ENCODE peak calls at places on chromosomes 13 and 19, in seven cellular contexts. E is mesothelial cell of epicardium, F is lower lobe of right lung, B is endothelial cell of umbilical vein, H is adrenal gland, A is BJ, S is cardiac fibroblast. J is an unnamed sample.

GRCh38 chr13:111664060-111664459 is 343.6 kb downstream of the TEX29 start:
- DNase-seq in E (no peak), F (no peak), B (no peak), H (no peak), A (no peak), S (no peak), J (no peak)

GRCh38 chr19:44740351-44740824 is 8.1 kb upstream of the BCL3 start:
- DNase-seq in E (no peak), F (no peak), B (no peak), H (no peak), A (no peak), S (no peak), J (no peak)

GRCh38 chr13:27038323-27038722 is 133.3 kb downstream of the USP12 start:
- DNase-seq in E (no peak), F (no peak), B (peak), H (peak), A (no peak), S (peak), J (no peak)

GRCh38 chr19:10601999-10602329 is 14.9 kb upstream of the AP1M2 start:
- DNase-seq in E (no peak), F (no peak), B (no peak), H (no peak), A (no peak), S (no peak), J (no peak)

GRCh38 chr19:51019544-51019925 is at the start of gene KLK10:
- DNase-seq in E (no peak), F (no peak), B (no peak), H (no peak), A (no peak), S (no peak), J (no peak)

GRCh38 chr19:16673226-16673625 is 12.3 kb downstream of the TMEM38A start:
- DNase-seq in E (no peak), F (no peak), B (no peak), H (no peak), A (no peak), S (no peak), J (no peak)

GRCh38 chr19:45508931-45509691 is 1.8 kb downstream of the VASP start:
- DNase-seq in E (no peak), F (peak), B (peak), H (peak), A (no peak), S (peak), J (no peak)

GRCh38 chr19:49118565-49119410 is at the start of gene C19orf73:
- DNase-seq in E (peak), F (peak), B (peak), H (peak), A (no peak), S (peak), J (peak)

GRCh38 chr19:5695649-5696195 is 5.6 kb downstream of the RPL36 start:
- DNase-seq in E (no peak), F (no peak), B (no peak), H (no peak), A (no peak), S (no peak), J (no peak)

GRCh38 chr19:49497047-49497789 is 984 bp downstream of the RPS11 start:
- DNase-seq in E (no peak), F (peak), B (peak), H (peak), A (no peak), S (peak), J (no peak)

GRCh38 chr13:108214511-108215383 is 589 bp downstream of the LIG4 start:
- DNase-seq in E (peak), F (peak), B (no peak), H (peak), A (no peak), S (peak), J (no peak)

GRCh38 chr13:111249637-111250360 is 70.6 kb upstream of the TEX29 start:
- DNase-seq in E (no peak), F (no peak), B (no peak), H (peak), A (no peak), S (no peak), J (no peak)

GRCh38 chr13:34730966-34731365 is 211.1 kb upstream of the NBEA start:
- DNase-seq in E (no peak), F (no peak), B (no peak), H (no peak), A (no peak), S (no peak), J (no peak)

GRCh38 chr13:110397445-110397844 is 90.4 kb downstream of the COL4A2 start:
- DNase-seq in E (no peak), F (no peak), B (no peak), H (no peak), A (no peak), S (peak), J (no peak)

GRCh38 chr19:57269515-57270250 is 10.6 kb upstream of the ZNF460 start:
- DNase-seq in E (no peak), F (no peak), B (peak), H (no peak), A (peak), S (peak), J (no peak)

GRCh38 chr19:4678881-4679379 is 8.8 kb upstream of the MYDGF start:
- DNase-seq in E (no peak), F (no peak), B (peak), H (peak), A (no peak), S (peak), J (no peak)

GRCh38 chr19:57978586-57979289 is 4.4 kb upstream of the C19orf18 start:
- DNase-seq in E (no peak), F (no peak), B (peak), H (no peak), A (no peak), S (no peak), J (no peak)

GRCh38 chr13:72643339-72643989 is 84.0 kb downstream of the MZT1 start:
- DNase-seq in E (no peak), F (peak), B (peak), H (peak), A (no peak), S (peak), J (no peak)

GRCh38 chr13:87709947-87710346 is 38.8 kb downstream of the SLITRK5 start:
- DNase-seq in E (no peak), F (no peak), B (no peak), H (no peak), A (no peak), S (no peak), J (no peak)

GRCh38 chr19:48145596-48146254 is 24.4 kb downstream of the LIG1 start:
- DNase-seq in E (no peak), F (no peak), B (peak), H (no peak), A (no peak), S (no peak), J (no peak)

GRCh38 chr13:113882266-113882627 is 18.4 kb upstream of the GAS6 start:
- DNase-seq in E (no peak), F (peak), B (peak), H (peak), A (no peak), S (peak), J (no peak)

GRCh38 chr19:30780032-30780431 is 407.8 kb downstream of the ZNF536 start:
- DNase-seq in E (no peak), F (no peak), B (no peak), H (no peak), A (no peak), S (no peak), J (no peak)

GRCh38 chr19:16309653-16310052 is 15.0 kb upstream of the KLF2 start:
- DNase-seq in E (no peak), F (no peak), B (peak), H (no peak), A (no peak), S (no peak), J (no peak)

GRCh38 chr19:38742906-38743305 is 1.4 kb downstream of the CAPN12 start:
- DNase-seq in E (no peak), F (peak), B (no peak), H (no peak), A (no peak), S (no peak), J (peak)

GRCh38 chr19:18768046-18768771 is 22.9 kb downstream of the COMP start:
- DNase-seq in E (no peak), F (no peak), B (no peak), H (no peak), A (no peak), S (no peak), J (no peak)
- TF ChIP-seq CTCF in E (no peak), F (no peak), B (no peak), H (no peak), A (no peak), S (no peak), J (no peak)

GRCh38 chr13:49791214-49791752 is 1.2 kb downstream of the KPNA3 start:
- DNase-seq in E (no peak), F (no peak), B (peak), H (no peak), A (no peak), S (peak), J (no peak)
- TF ChIP-seq CTCF in E (no peak), F (no peak), B (no peak), H (no peak), A (no peak), S (no peak), J (peak)

DNA sequence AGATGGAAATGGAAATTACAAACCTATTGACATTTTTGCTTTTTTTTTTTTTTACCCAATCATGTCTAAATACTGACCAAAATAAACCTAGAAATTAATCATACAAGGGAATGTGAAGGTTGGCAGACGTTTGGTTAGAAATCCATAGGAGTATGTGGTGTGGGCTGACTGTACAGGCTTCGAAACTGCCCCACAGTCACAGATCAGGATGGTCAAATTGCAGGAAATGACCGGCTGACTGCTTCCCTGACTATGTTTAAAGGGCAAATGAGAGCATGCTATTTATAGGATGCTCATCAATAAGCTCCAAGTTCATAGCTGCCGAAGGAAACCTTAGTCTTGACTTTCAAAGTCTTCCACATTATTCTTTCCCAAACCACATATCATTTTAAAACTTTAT is 118.4 kb downstream of the COG6 start:
- DNase-seq in E (no peak), F (no peak), B (peak), H (no peak), A (no peak), S (peak), J (no peak)
- TF ChIP-seq CTCF in E (no peak), F (no peak), B (no peak), H (no peak), A (no peak), S (no peak), J (no peak)

GRCh38 chr13:90883592-90883991 is 463.9 kb upstream of the MIR17HG start:
- DNase-seq in E (no peak), F (no peak), B (no peak), H (no peak), A (no peak), S (no peak), J (no peak)
- TF ChIP-seq CTCF in E (no peak), F (no peak), B (no peak), H (no peak), A (no peak), S (no peak), J (peak)

GRCh38 chr13:63081400-63082014 is 1665.9 kb upstream of the PCDH20 start:
- DNase-seq in E (no peak), F (no peak), B (no peak), H (no peak), A (no peak), S (no peak), J (no peak)
- TF ChIP-seq CTCF in E (no peak), F (no peak), B (no peak), H (no peak), A (no peak), S (no peak), J (no peak)

GRCh38 chr13:30976041-30976440 is 43.6 kb downstream of the TEX26 start:
- DNase-seq in E (no peak), F (no peak), B (no peak), H (no peak), A (no peak), S (no peak), J (no peak)

GRCh38 chr13:30982506-30982905 is 50.0 kb downstream of the TEX26 start:
- DNase-seq in E (no peak), F (no peak), B (no peak), H (no peak), A (no peak), S (no peak), J (no peak)

GRCh38 chr13:30982911-30983310 is 50.5 kb downstream of the TEX26 start:
- DNase-seq in E (no peak), F (no peak), B (no peak), H (no peak), A (no peak), S (no peak), J (no peak)

GRCh38 chr13:30983431-30983830 is 51.0 kb downstream of the TEX26 start:
- DNase-seq in E (no peak), F (no peak), B (no peak), H (no peak), A (no peak), S (no peak), J (no peak)

DNA sequence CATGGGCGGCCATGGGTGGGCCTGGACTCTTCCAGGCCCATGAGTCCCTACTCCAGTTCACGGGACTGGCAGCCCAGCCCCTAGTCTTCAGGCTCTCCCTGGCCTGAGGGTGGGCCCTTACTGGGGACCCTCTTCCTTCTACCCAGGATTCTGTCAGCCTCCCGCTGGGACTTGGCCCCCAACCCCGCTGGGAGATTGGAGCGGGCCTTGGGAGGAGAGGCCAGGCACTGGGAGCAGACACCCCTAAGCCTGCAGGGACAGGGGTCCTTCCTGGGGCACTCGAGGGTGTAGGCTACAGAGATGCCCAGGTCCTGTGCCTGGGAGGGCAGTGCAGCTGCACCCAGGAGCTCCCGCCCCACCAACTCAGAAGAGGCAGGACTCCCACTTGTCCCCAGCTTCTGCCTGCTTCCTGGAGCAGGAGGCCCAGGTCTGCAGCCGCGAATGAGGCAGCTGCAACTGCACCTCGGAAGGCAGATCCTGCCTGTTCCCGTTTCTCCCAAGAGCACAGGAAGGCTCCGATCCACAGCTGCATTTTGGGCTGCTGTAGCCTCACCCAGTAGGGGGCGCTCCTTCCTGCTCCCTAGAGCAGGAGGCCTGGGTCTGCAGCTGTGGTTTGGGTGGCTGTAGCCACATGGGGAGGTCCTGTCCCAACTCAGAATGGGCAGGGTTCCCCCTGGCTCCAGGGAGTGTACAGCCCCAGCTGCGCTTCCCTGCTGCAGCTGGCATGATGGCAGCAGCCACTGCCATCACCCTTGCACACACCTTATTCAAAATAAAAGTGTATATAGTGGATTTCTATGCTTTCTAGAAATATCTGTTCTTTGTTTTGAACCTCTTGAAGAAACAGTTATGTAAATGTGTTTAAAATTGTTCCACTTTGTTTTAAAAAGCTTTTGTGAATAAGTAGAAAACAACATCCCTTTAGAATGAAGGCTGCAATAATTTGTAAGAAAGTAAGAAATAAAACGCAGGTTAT is 46.8 kb downstream of the TEX26 start:
- DNase-seq in E (no peak), F (peak), B (peak), H (peak), A (no peak), S (peak), J (no peak)
- TF ChIP-seq CTCF in E (peak), F (peak), B (peak), H (peak), A (peak), S (peak), J (peak)

GRCh38 chr19:40425450-40426287 is at the start of gene SERTAD1:
- DNase-seq in E (peak), F (peak), B (peak), H (peak), A (peak), S (peak), J (peak)

GRCh38 chr19:40423938-40424337 is 1.9 kb downstream of the SERTAD1 start:
- DNase-seq in E (no peak), F (no peak), B (no peak), H (no peak), A (no peak), S (no peak), J (no peak)

GRCh38 chr19:40423227-40423566 is 2.6 kb downstream of the SERTAD1 start:
- DNase-seq in E (no peak), F (no peak), B (no peak), H (no peak), A (no peak), S (no peak), J (no peak)

GRCh38 chr19:40422428-40423226 is 3.2 kb downstream of the SERTAD1 start:
- DNase-seq in E (no peak), F (no peak), B (no peak), H (no peak), A (no peak), S (no peak), J (no peak)

DNA sequence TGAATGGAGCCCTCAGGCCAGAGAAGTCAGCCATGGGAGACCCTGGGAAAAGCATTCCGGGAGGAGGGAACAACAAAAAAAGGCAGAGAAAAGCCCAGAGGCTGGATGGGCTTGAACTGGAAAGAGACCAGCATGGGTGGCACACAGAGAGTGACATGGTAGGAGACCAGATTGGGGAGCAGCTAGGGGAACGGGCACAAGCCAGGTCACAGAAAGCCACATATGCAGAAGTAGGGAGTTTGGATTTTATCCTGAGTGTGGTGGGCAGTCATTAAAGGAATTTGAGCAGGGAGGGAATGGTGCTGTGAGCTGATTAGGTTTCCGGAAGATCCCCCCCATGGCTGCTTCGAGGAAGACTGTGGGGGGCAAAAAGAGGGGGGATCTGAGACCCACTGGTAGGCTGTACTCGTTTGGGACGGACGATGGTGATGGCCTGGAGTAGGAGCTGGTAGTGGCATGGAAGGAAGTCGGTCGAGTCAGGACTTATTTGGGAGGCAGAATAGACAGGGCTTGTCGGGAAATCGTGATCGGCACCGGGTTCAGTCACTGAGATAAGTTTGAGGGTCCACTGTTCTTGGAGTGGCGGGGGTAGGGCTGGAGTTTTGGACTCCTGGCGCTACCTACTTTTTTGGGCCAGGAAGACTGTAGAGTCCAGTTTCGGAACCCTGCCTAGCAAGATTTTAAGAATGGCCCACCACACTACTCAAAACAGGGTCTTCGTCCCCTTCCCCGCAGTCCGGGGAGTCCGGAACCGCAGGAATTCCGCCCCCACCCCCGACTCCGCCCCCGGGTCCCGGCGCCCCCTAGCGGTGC is 949 bp downstream of the SERTAD1 start:
- DNase-seq in E (no peak), F (no peak), B (peak), H (no peak), A (no peak), S (peak), J (no peak)
- TF ChIP-seq CTCF in E (no peak), F (no peak), B (no peak), H (no peak), A (no peak), S (no peak), J (no peak)

J was measured in D721Med.